ENCODE peak calls at places on chromosomes 11 and 22, in eight cellular contexts. H, W, J, Q, M, B, G and Z are unnamed samples. For H3K36me3, the result is how much of the 10 kb centered on the place peaks cover.

GRCh38 chr11:11391796-11392195 is 38.7 kb upstream of the CSNK2A3 start:
- DNase-seq in H (peak), W (no peak), J (no peak), Q (no peak), M (peak), B (no peak), G (peak), Z (peak)

GRCh38 chr11:62953811-62954210 is 31.0 kb downstream of the SLC22A6 start:
- DNase-seq in H (no peak), W (no peak), J (no peak), Q (no peak), M (no peak), B (no peak), G (no peak), Z (peak)

GRCh38 chr11:112881461-112881860 is 79.8 kb upstream of the NCAM1 start:
- DNase-seq in H (peak), W (no peak), J (peak), Q (peak), M (peak), B (no peak), G (peak), Z (peak)

GRCh38 chr11:120660024-120660565 is 148.5 kb downstream of the GRIK4 start:
- DNase-seq in H (no peak), W (no peak), J (peak), Q (no peak), M (peak), B (peak), G (peak), Z (peak)

GRCh38 chr22:20885557-20886323 is 26.9 kb downstream of the SNAP29 start:
- DNase-seq in H (peak), W (peak), J (peak), Q (peak), M (peak), B (peak), G (peak), Z (peak)

GRCh38 chr11:44651535-44652130 is 75.1 kb upstream of the TSPAN18 start:
- DNase-seq in H (no peak), W (no peak), J (no peak), Q (no peak), M (no peak), B (no peak), G (no peak), Z (no peak)

GRCh38 chr22:20546541-20546950 is 39.1 kb downstream of the MED15 start:
- DNase-seq in H (peak), W (no peak), J (no peak), Q (no peak), M (no peak), B (no peak), G (no peak), Z (no peak)

GRCh38 chr11:84671325-84672019 is 955.7 kb downstream of the DLG2 start:
- DNase-seq in H (no peak), W (no peak), J (no peak), Q (no peak), M (peak), B (no peak), G (peak), Z (no peak)

GRCh38 chr22:47112566-47112965 is 350.1 kb downstream of the TBC1D22A start:
- DNase-seq in H (no peak), W (no peak), J (no peak), Q (no peak), M (no peak), B (no peak), G (no peak), Z (no peak)

GRCh38 chr22:44889233-44889878 is 120.4 kb downstream of the PHF21B start:
- DNase-seq in H (no peak), W (no peak), J (peak), Q (no peak), M (no peak), B (no peak), G (no peak), Z (no peak)

GRCh38 chr11:132373405-132374141 is 1003.2 kb downstream of the NTM start:
- DNase-seq in H (no peak), W (no peak), J (no peak), Q (no peak), M (peak), B (no peak), G (no peak), Z (no peak)

GRCh38 chr22:40855104-40855959 is 1.1 kb downstream of the ST13 start:
- DNase-seq in H (peak), W (peak), J (no peak), Q (peak), M (peak), B (no peak), G (no peak), Z (no peak)

GRCh38 chr22:19714320-19715252 is at the start of gene SEPTIN5:
- DNase-seq in H (peak), W (no peak), J (no peak), Q (peak), M (no peak), B (no peak), G (no peak), Z (no peak)

GRCh38 chr11:103537904-103538502 is 428.8 kb downstream of the DYNC2H1 start:
- DNase-seq in H (no peak), W (no peak), J (peak), Q (no peak), M (peak), B (no peak), G (no peak), Z (no peak)

GRCh38 chr11:109734602-109735001 is 312.6 kb downstream of the C11orf87 start:
- DNase-seq in H (no peak), W (no peak), J (no peak), Q (no peak), M (peak), B (no peak), G (no peak), Z (no peak)

GRCh38 chr11:59145534-59145933 is 2.9 kb downstream of the FAM111A start:
- DNase-seq in H (no peak), W (no peak), J (no peak), Q (no peak), M (peak), B (no peak), G (no peak), Z (no peak)

GRCh38 chr11:6531267-6531752 is 34.2 kb downstream of the DNHD1 start:
- DNase-seq in H (no peak), W (no peak), J (peak), Q (no peak), M (peak), B (peak), G (no peak), Z (peak)

DNA sequence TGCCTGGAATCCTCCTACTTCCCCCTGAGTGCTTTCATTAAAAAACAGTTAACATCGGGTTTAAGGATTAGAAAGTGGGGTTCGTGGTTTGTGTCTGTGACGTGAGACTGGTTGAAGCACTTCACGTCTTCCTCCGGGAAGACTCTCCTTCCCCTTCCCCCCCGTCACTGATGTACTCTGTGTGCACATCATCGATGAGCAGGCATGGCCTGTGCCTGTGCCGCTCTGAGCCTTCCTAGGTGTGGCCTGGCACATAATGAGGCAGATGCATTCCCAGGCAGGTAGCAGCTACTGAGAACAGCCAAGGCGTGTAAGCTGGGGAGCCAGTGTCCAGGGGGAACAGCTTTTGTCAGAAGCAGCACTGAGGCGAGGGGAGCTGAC is 93.8 kb downstream of the BCR start:
- DNase-seq in H (no peak), W (no peak), J (no peak), Q (no peak), M (no peak), B (no peak), G (no peak), Z (no peak)
- H3K4me3 ChIP-seq in H (no peak), W (no peak), J (no peak), Q (no peak), M (no peak), B (no peak), G (no peak), Z (no peak)

DNA sequence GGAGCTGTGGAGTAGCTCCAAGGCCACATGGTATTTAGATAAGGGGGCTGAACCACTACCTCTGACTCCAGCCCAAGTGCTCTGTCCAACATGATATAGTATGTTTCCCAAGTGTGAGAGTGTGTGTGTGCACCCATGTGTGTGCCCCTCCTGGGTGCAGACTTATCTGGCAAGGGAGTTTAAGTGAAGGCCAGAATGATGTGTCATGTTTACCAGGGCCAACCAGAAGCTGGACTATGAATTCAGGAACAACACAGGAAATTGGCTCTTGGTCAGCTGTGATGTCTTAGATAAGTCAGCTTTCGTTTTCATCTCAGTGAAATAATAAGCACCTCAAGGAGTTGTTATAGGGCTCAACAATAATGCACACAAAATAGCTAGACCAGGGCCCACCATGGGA is 121.1 kb downstream of the ME3 start:
- DNase-seq in H (no peak), W (no peak), J (no peak), Q (no peak), M (peak), B (no peak), G (no peak), Z (peak)
- H3K36me3 ChIP-seq in H (under half), W (under half), J (under half), Q (under half), M (under half), B (under half), G (under half), Z (under half)

GRCh38 chr11:64742940-64743590 is 877 bp downstream of the RASGRP2 start:
- DNase-seq in H (peak), W (peak), J (peak), Q (peak), M (peak), B (peak), G (peak), Z (no peak)
- H3K27ac ChIP-seq in H (peak), W (peak), J (no peak), Q (peak), M (no peak), B (peak), G (peak), Z (no peak)

GRCh38 chr11:118910309-118911112 is 15.2 kb downstream of the BCL9L start:
- DNase-seq in H (peak), W (peak), J (peak), Q (peak), M (peak), B (peak), G (peak), Z (peak)

GRCh38 chr11:118912742-118913410 is 12.8 kb downstream of the BCL9L start:
- DNase-seq in H (no peak), W (no peak), J (no peak), Q (peak), M (peak), B (no peak), G (peak), Z (peak)

GRCh38 chr11:118911113-118911879 is 14.4 kb downstream of the BCL9L start:
- DNase-seq in H (no peak), W (no peak), J (peak), Q (peak), M (peak), B (no peak), G (peak), Z (peak)

GRCh38 chr11:118913411-118914125 is 12.2 kb downstream of the BCL9L start:
- DNase-seq in H (peak), W (no peak), J (no peak), Q (peak), M (no peak), B (peak), G (no peak), Z (no peak)

DNA sequence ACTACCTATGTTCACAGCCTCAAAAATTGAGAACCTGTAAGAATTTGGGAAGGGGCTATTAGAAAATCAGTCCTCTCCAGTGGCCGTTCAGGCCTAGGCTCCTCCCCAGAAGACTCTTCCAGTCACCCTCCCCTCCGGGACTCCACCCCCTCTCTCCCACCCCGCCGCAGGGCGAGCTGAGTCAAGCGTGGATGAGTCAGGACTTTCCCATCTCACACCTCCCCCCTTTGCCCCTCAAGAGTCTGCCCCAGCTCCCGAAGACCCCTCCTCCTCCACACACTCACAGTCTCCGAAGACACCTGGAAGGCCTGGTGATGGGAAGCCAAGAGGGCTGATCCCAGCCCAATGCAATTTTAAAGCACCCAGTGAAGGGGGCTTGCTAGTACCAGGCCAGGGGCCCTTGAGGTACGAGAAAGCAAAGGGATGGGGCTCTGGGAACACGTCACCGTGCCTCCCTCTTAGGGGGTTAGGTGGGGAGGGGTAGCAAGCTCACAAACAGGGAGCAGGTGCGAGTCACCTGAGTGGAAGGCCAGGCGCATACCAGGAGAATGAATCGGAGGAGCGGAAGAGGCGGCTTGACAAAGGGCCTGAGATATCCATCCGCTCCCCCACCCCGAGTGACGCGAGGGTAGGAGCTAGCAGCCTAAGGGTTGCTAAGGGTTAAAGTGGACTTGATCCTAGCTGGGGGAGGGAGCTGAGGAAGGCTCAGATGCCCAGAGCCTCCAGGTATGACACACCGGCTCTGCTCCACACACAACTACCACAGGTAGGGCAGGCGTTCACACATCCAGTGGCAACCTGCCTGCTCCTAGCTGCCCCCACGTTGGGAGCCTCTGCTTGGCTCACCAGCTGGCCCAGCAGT is 13.6 kb downstream of the BCL9L start:
- DNase-seq in H (peak), W (peak), J (peak), Q (peak), M (peak), B (peak), G (peak), Z (peak)
- H3K4me3 ChIP-seq in H (peak), W (peak), J (peak), Q (peak), M (no peak), B (peak), G (peak), Z (no peak)

GRCh38 chr11:9783986-9784385 is 120.1 kb downstream of the SWAP70 start:
- DNase-seq in H (no peak), W (no peak), J (no peak), Q (no peak), M (peak), B (no peak), G (no peak), Z (no peak)
- H3K36me3 ChIP-seq in H (under half), W (half or more), J (under half), Q (under half), M (half or more), B (under half), G (under half), Z (half or more)

GRCh38 chr11:129637473-129637872 is 178.2 kb upstream of the TMEM45B start:
- DNase-seq in H (no peak), W (no peak), J (no peak), Q (no peak), M (peak), B (no peak), G (no peak), Z (no peak)
- H3K27ac ChIP-seq in H (no peak), W (no peak), J (no peak), Q (no peak), M (no peak), B (no peak), G (no peak), Z (no peak)

DNA sequence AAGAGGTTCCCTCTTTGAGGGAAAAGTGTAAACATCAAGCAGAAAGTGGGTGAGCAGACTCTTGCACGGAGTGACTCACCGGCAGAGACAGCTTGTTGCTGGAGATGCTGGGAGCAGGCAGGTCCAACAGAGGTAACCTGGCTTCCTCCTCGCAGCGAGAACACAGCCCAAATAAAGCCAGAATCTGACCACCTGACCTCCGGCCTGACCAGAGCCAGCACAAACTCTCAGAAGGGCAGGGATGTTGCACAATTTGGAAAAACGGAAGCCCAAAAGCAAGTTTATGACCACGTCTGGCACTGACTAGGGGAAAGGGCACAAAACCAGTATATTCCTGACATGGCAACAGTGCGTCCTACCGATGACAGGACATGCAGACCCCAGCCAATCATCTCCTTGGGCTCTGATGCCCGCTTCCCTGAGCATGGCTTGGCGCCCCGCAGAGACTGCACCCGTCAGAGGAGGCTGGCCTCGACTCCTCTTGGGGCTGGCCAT is 5.4 kb downstream of the SMCO4 start:
- DNase-seq in H (peak), W (peak), J (no peak), Q (peak), M (peak), B (no peak), G (no peak), Z (no peak)
- H3K4me3 ChIP-seq in H (no peak), W (peak), J (no peak), Q (peak), M (no peak), B (no peak), G (no peak), Z (no peak)

GRCh38 chr11:66266378-66267038 is 1.9 kb upstream of the RAB1B start:
- DNase-seq in H (no peak), W (no peak), J (no peak), Q (peak), M (no peak), B (no peak), G (no peak), Z (no peak)

GRCh38 chr11:66267379-66268209 is 845 bp upstream of the RAB1B start:
- DNase-seq in H (peak), W (peak), J (peak), Q (peak), M (peak), B (peak), G (peak), Z (peak)

GRCh38 chr11:66268953-66269906 is 791 bp downstream of the RAB1B start:
- DNase-seq in H (peak), W (no peak), J (peak), Q (peak), M (peak), B (no peak), G (no peak), Z (peak)

GRCh38 chr11:66267039-66267378 is 1.4 kb upstream of the RAB1B start:
- DNase-seq in H (no peak), W (no peak), J (no peak), Q (no peak), M (no peak), B (no peak), G (no peak), Z (no peak)

DNA sequence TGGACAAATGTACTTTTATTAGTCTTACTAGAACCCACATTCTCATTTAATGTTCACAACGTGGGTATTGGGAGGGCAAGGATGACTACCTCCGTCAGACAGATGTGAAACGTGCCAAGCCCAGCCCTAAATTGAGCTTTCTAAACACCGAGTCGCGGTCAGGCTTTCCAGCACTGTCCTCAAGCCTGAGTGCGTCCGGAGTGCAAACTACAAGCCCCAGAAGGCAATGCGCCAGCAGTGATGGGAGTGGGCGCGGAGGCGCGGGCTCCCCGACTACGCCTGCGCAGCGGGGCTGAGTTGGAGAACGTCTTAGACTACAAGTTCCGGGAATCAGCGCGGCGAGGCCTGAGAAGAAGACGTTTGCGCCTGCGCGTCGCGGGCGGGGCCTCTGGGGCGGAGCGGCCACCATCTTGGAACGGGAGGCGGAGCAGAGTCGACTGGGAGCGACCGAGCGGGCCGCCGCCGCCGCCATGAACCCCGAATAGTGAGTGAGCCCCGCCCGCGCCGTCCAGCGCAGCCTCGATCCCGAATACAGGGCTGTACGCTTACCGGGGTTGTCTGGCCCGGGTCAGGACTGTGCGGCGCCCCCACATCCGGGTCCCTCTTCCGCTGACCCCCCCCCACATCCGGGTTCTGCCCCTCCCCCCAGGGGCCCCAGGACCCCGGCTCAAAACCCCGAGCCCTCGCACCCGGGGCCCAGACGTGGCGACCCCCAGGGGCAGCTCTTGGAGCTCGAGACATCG is at the start of gene RAB1B:
- DNase-seq in H (peak), W (peak), J (peak), Q (peak), M (peak), B (peak), G (peak), Z (peak)
- H3K36me3 ChIP-seq in H (under half), W (half or more), J (under half), Q (under half), M (half or more), B (under half), G (under half), Z (half or more)

DNA sequence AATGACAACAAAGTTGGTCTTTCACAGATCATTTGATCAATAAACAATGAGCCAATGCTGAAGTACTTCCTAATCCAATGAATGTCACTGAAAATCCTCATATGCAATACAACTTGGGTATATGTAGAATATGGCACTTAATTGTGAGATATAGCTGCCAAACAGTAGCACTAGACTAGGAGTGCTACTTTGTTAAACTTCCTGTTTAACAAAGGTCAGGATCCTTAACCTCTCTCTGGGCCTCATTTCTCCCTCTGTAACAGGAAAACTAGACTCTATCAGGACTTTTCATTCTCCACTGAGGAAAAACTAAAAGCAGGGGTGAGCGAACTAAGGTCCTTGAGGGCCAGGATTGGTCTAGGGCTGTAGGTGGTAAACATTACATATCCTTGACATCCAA is 56.1 kb downstream of the PITPNB start:
- DNase-seq in H (no peak), W (no peak), J (no peak), Q (no peak), M (no peak), B (no peak), G (no peak), Z (no peak)
- H3K27ac ChIP-seq in H (no peak), W (peak), J (no peak), Q (no peak), M (no peak), B (no peak), G (peak), Z (peak)